ENCODE peak calls at places on chromosomes 13 and 19, in four cellular contexts. F, W, H and G are unnamed samples.

GRCh38 chr13:83752141-83752540 is 130.1 kb downstream of the SLITRK1 start:
- DNase-seq in W (no peak), F (no peak), H (no peak), G (no peak)

GRCh38 chr13:74675185-74675584 is 541.0 kb upstream of the KLF12 start:
- DNase-seq in F (no peak), H (no peak), W (no peak), G (no peak)

GRCh38 chr13:19601749-19602725 is 31.4 kb upstream of the MPHOSPH8 start:
- DNase-seq in W (no peak), H (no peak), F (peak; percentile 61), G (peak; percentile 17)

GRCh38 chr13:104321756-104322155 is 1255.5 kb upstream of the SLC10A2 start:
- DNase-seq in F (no peak), W (no peak), H (no peak), G (no peak)

GRCh38 chr19:15495151-15495550 is 13.2 kb upstream of the CYP4F22 start:
- DNase-seq in F (no peak), W (no peak), H (no peak), G (no peak)

GRCh38 chr19:28670894-28671293 is 542.1 kb downstream of the UQCRFS1 start:
- DNase-seq in W (no peak), F (no peak), H (no peak), G (no peak)

GRCh38 chr19:13210941-13211340 is 60.7 kb downstream of the IER2 start:
- DNase-seq in F (no peak), W (no peak), H (no peak), G (no peak)

GRCh38 chr13:88729605-88730004 is 1058.4 kb downstream of the SLITRK5 start:
- DNase-seq in F (no peak), H (no peak), W (no peak), G (no peak)

GRCh38 chr13:74243637-74244526 is 109.7 kb upstream of the KLF12 start:
- DNase-seq in H (no peak), F (no peak), W (no peak), G (no peak)

GRCh38 chr13:41299316-41300094 is 11.6 kb upstream of the NAA16 start:
- DNase-seq in W (no peak), F (no peak), H (no peak), G (no peak)

GRCh38 chr13:44434441-44435141 is 61.0 kb downstream of the SERP2 start:
- DNase-seq in F (no peak), H (no peak), W (no peak), G (no peak)

GRCh38 chr13:30113983-30114491 is 193.3 kb downstream of the KATNAL1 start:
- DNase-seq in H (peak; percentile 28), F (no peak), W (no peak), G (no peak)

GRCh38 chr13:97233499-97233898 is 11.4 kb downstream of the MBNL2 start:
- DNase-seq in W (no peak), H (no peak), F (no peak), G (no peak)

GRCh38 chr13:66469745-66470144 is 760.4 kb downstream of the PCDH9 start:
- DNase-seq in W (no peak), H (no peak), F (no peak), G (no peak)

GRCh38 chr13:31110617-31111016 is 51.1 kb downstream of the HSPH1 start:
- DNase-seq in W (no peak), F (no peak), H (no peak), G (no peak)

GRCh38 chr13:75783906-75784485 is 147.9 kb downstream of the LMO7 start:
- DNase-seq in F (no peak), H (no peak), W (no peak), G (no peak)

GRCh38 chr13:99218969-99219368 is 18.3 kb downstream of the UBAC2 start:
- DNase-seq in W (no peak), H (no peak), F (no peak), G (no peak)

GRCh38 chr19:56393119-56394012 is at the start of gene ZNF582:
- DNase-seq in F (peak; percentile 97), W (peak; percentile 97), H (peak; percentile 89), G (peak; percentile 94)

GRCh38 chr13:22092791-22093545 is 422.1 kb downstream of the FGF9 start:
- DNase-seq in W (no peak), F (no peak), H (no peak), G (no peak)

GRCh38 chr19:1680976-1681375 is 28.6 kb upstream of the TCF3 start:
- DNase-seq in H (no peak), W (no peak), F (no peak), G (no peak)

GRCh38 chr19:54653181-54653809 is 9.5 kb upstream of the LILRB4 start:
- DNase-seq in F (no peak), W (no peak), H (no peak), G (no peak)

GRCh38 chr13:49214917-49215376 is 5.2 kb upstream of the MLNR start:
- DNase-seq in W (no peak), H (peak; percentile 18), F (peak; percentile 71), G (no peak)

GRCh38 chr13:46655727-46656180 is 102.8 kb downstream of the LRCH1 start:
- DNase-seq in H (no peak), W (no peak), F (no peak), G (no peak)

GRCh38 chr13:42883771-42884170 is 102.4 kb downstream of the FAM216B start:
- DNase-seq in W (no peak), H (no peak), F (no peak), G (no peak)

GRCh38 chr19:46913198-46913851 is 52.5 kb downstream of the ARHGAP35 start:
- DNase-seq in H (no peak), F (no peak), W (no peak), G (no peak)

GRCh38 chr13:97403893-97404683 is 29.9 kb upstream of the RAP2A start:
- DNase-seq in W (no peak), F (no peak), H (no peak), G (no peak)

GRCh38 chr13:23583491-23583890 is 13.3 kb downstream of the TNFRSF19 start:
- DNase-seq in W (no peak), F (no peak), H (no peak), G (no peak)

GRCh38 chr13:24220086-24220703 is 59.7 kb downstream of the SPATA13 start:
- DNase-seq in W (peak; percentile 70), H (peak; percentile 83), F (no peak), G (no peak)

GRCh38 chr19:4191044-4191443 is 8.6 kb downstream of the ANKRD24 start:
- DNase-seq in H (no peak), F (no peak), W (no peak), G (no peak)

GRCh38 chr13:97715763-97716162 is 237.7 kb upstream of the IPO5 start:
- DNase-seq in W (no peak), F (no peak), H (no peak), G (no peak)

GRCh38 chr19:1856698-1857603 is 6.4 kb downstream of the KLF16 start:
- DNase-seq in W (peak; percentile 89), H (peak; percentile 50), F (peak; percentile 92), G (peak; percentile 88)

GRCh38 chr13:41150058-41150457 is 17.5 kb upstream of the KBTBD6 start:
- DNase-seq in H (no peak), W (no peak), F (no peak), G (no peak)

GRCh38 chr19:3533563-3534216 is 5.3 kb upstream of the TEKTIP1 start:
- DNase-seq in F (no peak), W (no peak), H (no peak), G (no peak)

GRCh38 chr19:18274303-18274775 is at the start of gene IQCN:
- DNase-seq in F (no peak), H (no peak), W (no peak), G (no peak)

GRCh38 chr19:4108767-4109625 is 14.9 kb downstream of the MAP2K2 start:
- DNase-seq in H (no peak), W (no peak), F (peak; percentile 59), G (no peak)

GRCh38 chr19:18761531-18762110 is 29.5 kb downstream of the COMP start:
- DNase-seq in H (no peak), W (no peak), F (no peak), G (no peak)

GRCh38 chr19:1789282-1790020 is 22.6 kb downstream of the ATP8B3 start:
- DNase-seq in H (no peak), F (no peak), W (no peak), G (no peak)

GRCh38 chr19:13031917-13032623 is 36.8 kb downstream of the NFIX start:
- DNase-seq in F (no peak), H (peak; percentile 46), W (no peak), G (peak; percentile 60)

GRCh38 chr13:99135591-99135990 is 65.1 kb upstream of the UBAC2 start:
- DNase-seq in F (no peak), W (no peak), H (no peak), G (no peak)

GRCh38 chr19:41426116-41426841 is 895 bp downstream of the B3GNT8 start:
- DNase-seq in H (no peak), F (peak; percentile 57), W (no peak), G (no peak)

GRCh38 chr19:41430907-41431306 is 3.7 kb upstream of the B3GNT8 start:
- DNase-seq in H (no peak), F (no peak), W (no peak), G (no peak)

GRCh38 chr19:41426952-41427646 is at the start of gene B3GNT8:
- DNase-seq in W (peak; percentile 89), H (peak; percentile 71), F (peak; percentile 92), G (peak; percentile 87)

GRCh38 chr19:41427647-41428480 is 690 bp upstream of the B3GNT8 start:
- DNase-seq in W (no peak), H (peak; percentile 20), F (peak; percentile 71), G (no peak)

DNA sequence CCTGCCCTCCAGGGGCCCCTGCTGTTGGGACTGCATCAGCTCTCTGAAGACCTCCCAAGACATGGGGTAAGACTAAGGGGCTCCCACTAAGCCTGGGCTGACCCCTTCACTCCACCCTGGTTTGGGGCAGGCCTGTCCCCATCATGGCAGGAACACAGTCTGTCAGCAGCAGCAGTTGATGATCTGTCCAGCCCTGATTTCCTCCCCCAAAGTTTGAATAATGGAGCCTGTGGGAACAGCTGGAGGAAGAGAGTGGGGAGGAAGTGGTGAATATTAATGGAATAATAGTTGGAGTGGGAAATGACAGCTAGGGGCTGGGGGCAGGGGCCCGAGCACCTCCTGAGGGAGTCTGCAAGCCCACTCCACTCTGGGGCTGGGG is 1.3 kb upstream of the B3GNT8 start:
- DNase-seq in H (no peak), F (no peak), W (no peak), G (no peak)
- H3K4me3 ChIP-seq in H (peak overlapping the region; percentile 60), F (peak overlapping the region; percentile 70), W (peak overlapping the region; percentile 58), G (peak overlapping the region; percentile 64)

GRCh38 chr13:110561335-110562033 is at the start of gene RAB20:
- DNase-seq in H (peak; percentile 87), F (peak; percentile 93), W (peak; percentile 91), G (peak; percentile 90)
- H3K27me3 ChIP-seq in H (no peaks in the 10 kb centered on the region), F (no peaks in the 10 kb centered on the region), W (no peaks in the 10 kb centered on the region), G (peaks cover 3% of the 10 kb centered on the region)

GRCh38 chr13:80341098-80341701 is at the start of gene SPRY2:
- DNase-seq in H (peak; percentile 91), W (peak; percentile 94), F (peak; percentile 95), G (peak; percentile 95)
- TF ChIP-seq CTCF in H (no peak), W (peak; percentile 40), F (peak; percentile 36), G (peak; percentile 32)

GRCh38 chr19:45506991-45507863 is at the start of gene VASP:
- DNase-seq in F (peak; percentile 93), W (peak; percentile 89), H (peak; percentile 88), G (peak; percentile 90)

GRCh38 chr19:45507864-45508680 is 793 bp downstream of the VASP start:
- DNase-seq in F (no peak), W (no peak), H (no peak), G (peak; percentile 66)

GRCh38 chr19:45508681-45508930 is 1.3 kb downstream of the VASP start:
- DNase-seq in W (peak; percentile 66), F (no peak), H (no peak), G (no peak)

GRCh38 chr19:45509692-45510015 is 2.4 kb downstream of the VASP start:
- DNase-seq in H (no peak), F (no peak), W (no peak), G (no peak)

GRCh38 chr19:45508931-45509691 is 1.8 kb downstream of the VASP start:
- DNase-seq in H (peak; percentile 61), F (peak; percentile 84), W (peak; percentile 87), G (peak; percentile 84)
- H3K4me3 ChIP-seq in H (peak overlapping the region; percentile 81), F (peak overlapping the region; percentile 100), W (peak overlapping the region; percentile 100), G (peak overlapping the region; percentile 100)